ENCODE peak calls at places on chromosomes 1 and 21, in four cellular contexts. Q is endodermal cell, Y is colonic mucosa, D is DND-41. C is an unnamed sample.

GRCh38 chr21:24594082-24594481 is 1013.2 kb downstream of the MRPL39 start:
- DNase-seq in D (no peak), Y (no peak), Q (peak; percentile 54), C (no peak)

GRCh38 chr1:233514946-233515391 is 98.9 kb upstream of the KCNK1 start:
- DNase-seq in Q (no peak), D (no peak), Y (no peak), C (no peak)

GRCh38 chr1:22870201-22870871 is 102.3 kb downstream of the LACTBL1 start:
- DNase-seq in Q (no peak), Y (no peak), D (no peak), C (no peak)

GRCh38 chr1:111513410-111514020 is 10.1 kb upstream of the ADORA3 start:
- DNase-seq in Q (no peak), D (no peak), Y (no peak), C (no peak)

GRCh38 chr21:28277324-28277723 is 715.4 kb downstream of the LTN1 start:
- DNase-seq in Y (no peak), Q (no peak), D (no peak), C (no peak)

GRCh38 chr21:41170442-41170841 is 2.5 kb downstream of the BACE2 start:
- DNase-seq in D (peak; percentile 41), Q (peak; percentile 86), Y (peak; percentile 61), C (peak; percentile 57)

GRCh38 chr1:100921110-100921706 is 25.3 kb downstream of the SLC30A7 start:
- DNase-seq in D (no peak), Q (no peak), Y (no peak), C (peak; percentile 85)

GRCh38 chr1:51343624-51344023 is 13.3 kb upstream of the TTC39A start:
- DNase-seq in Y (no peak), D (no peak), Q (no peak), C (no peak)

GRCh38 chr1:54190526-54190925 is 9.3 kb downstream of the CYB5RL start:
- DNase-seq in D (no peak), Y (no peak), Q (no peak), C (no peak)

GRCh38 chr1:70990460-70991253 is 57.0 kb downstream of the PTGER3 start:
- DNase-seq in Y (no peak), D (no peak), Q (no peak), C (no peak)

GRCh38 chr1:52792002-52792401 is 50.6 kb upstream of the ZYG11A start:
- DNase-seq in D (no peak), Y (no peak), Q (no peak), C (no peak)

GRCh38 chr21:36344931-36345330 is 24.9 kb downstream of the MORC3 start:
- DNase-seq in Y (no peak), D (no peak), Q (no peak), C (no peak)

GRCh38 chr1:211285196-211285595 is 26.0 kb downstream of the RCOR3 start:
- DNase-seq in Q (no peak), D (no peak), Y (no peak), C (no peak)

GRCh38 chr21:42614811-42615342 is 38.5 kb upstream of the PDE9A start:
- DNase-seq in Y (peak; percentile 50), Q (peak; percentile 59), D (peak; percentile 65), C (peak; percentile 56)

GRCh38 chr1:43540653-43541071 is 10.0 kb downstream of the PTPRF start:
- DNase-seq in D (no peak), Y (no peak), Q (no peak), C (no peak)

GRCh38 chr1:44472614-44473262 is 67.7 kb downstream of the RNF220 start:
- DNase-seq in Y (no peak), Q (no peak), D (no peak), C (no peak)

GRCh38 chr1:30904191-30904961 is 4.2 kb downstream of the SDC3 start:
- DNase-seq in Q (no peak), D (no peak), Y (no peak), C (no peak)

GRCh38 chr1:25774921-25775774 is 24.8 kb upstream of the SELENON start:
- DNase-seq in Y (no peak), D (peak; percentile 85), Q (no peak), C (no peak)

GRCh38 chr1:59672851-59673574 is 141.7 kb upstream of the HOOK1 start:
- DNase-seq in Q (peak; percentile 61), D (no peak), Y (no peak), C (no peak)

GRCh38 chr1:52677407-52677806 is 20.7 kb downstream of the COA7 start:
- DNase-seq in D (no peak), Y (peak; percentile 21), Q (no peak), C (no peak)

GRCh38 chr1:37477198-37477931 is 3.0 kb downstream of the ZC3H12A start:
- DNase-seq in Y (peak; percentile 84), D (peak; percentile 60), Q (peak; percentile 77), C (no peak)

GRCh38 chr1:62294211-62294610 is 25.0 kb downstream of the KANK4 start:
- DNase-seq in D (peak; percentile 6), Q (peak; percentile 82), Y (no peak), C (peak; percentile 63)

GRCh38 chr1:231951399-231951798 is 324.8 kb downstream of the DISC1 start:
- DNase-seq in Y (no peak), D (no peak), Q (no peak), C (peak; percentile 31)

GRCh38 chr1:178609015-178609414 is 96.1 kb downstream of the TEX35 start:
- DNase-seq in Y (no peak), D (no peak), Q (no peak), C (peak; percentile 50)

GRCh38 chr1:116508984-116509980 is 61.5 kb downstream of the CD58 start:
- DNase-seq in D (no peak), Q (no peak), Y (peak; percentile 64), C (no peak)

GRCh38 chr1:27148591-27148990 is 6.3 kb downstream of the SLC9A1 start:
- DNase-seq in Q (no peak), D (no peak), Y (no peak), C (peak; percentile 91)

GRCh38 chr1:23743287-23744052 is at the start of gene ELOA:
- DNase-seq in D (peak; percentile 85), Q (peak; percentile 88), Y (peak; percentile 84), C (peak; percentile 93)

GRCh38 chr1:118461154-118461553 is 276.1 kb upstream of the SPAG17 start:
- DNase-seq in Y (no peak), D (no peak), Q (no peak), C (no peak)

GRCh38 chr1:212432163-212432705 is 486 bp upstream of the NENF start:
- DNase-seq in Q (no peak), Y (no peak), D (no peak), C (no peak)

GRCh38 chr1:17251246-17251645 is 2.3 kb downstream of the PADI3 start:
- DNase-seq in D (no peak), Q (no peak), Y (no peak), C (no peak)

GRCh38 chr1:150149490-150150453 is at the start of gene PLEKHO1:
- DNase-seq in Y (peak; percentile 73), Q (peak; percentile 81), D (peak; percentile 87), C (peak; percentile 71)

GRCh38 chr21:36917487-36918158 is 48.8 kb downstream of the HLCS start:
- DNase-seq in Y (no peak), D (no peak), Q (peak; percentile 81), C (no peak)

GRCh38 chr1:237050185-237050584 is 8.2 kb downstream of the RYR2 start:
- DNase-seq in D (no peak), Y (no peak), Q (peak; percentile 32), C (no peak)

GRCh38 chr1:54955359-54955758 is 25.1 kb upstream of the TMEM61 start:
- DNase-seq in Y (no peak), Q (no peak), D (no peak), C (no peak)

GRCh38 chr21:42513151-42513984 is at the start of gene SLC37A1:
- DNase-seq in Y (peak; percentile 46), D (peak; percentile 41), Q (peak; percentile 81), C (peak; percentile 74)

GRCh38 chr1:88549536-88549935 is 134.5 kb upstream of the PKN2 start:
- DNase-seq in D (no peak), Q (no peak), Y (no peak), C (no peak)

DNA sequence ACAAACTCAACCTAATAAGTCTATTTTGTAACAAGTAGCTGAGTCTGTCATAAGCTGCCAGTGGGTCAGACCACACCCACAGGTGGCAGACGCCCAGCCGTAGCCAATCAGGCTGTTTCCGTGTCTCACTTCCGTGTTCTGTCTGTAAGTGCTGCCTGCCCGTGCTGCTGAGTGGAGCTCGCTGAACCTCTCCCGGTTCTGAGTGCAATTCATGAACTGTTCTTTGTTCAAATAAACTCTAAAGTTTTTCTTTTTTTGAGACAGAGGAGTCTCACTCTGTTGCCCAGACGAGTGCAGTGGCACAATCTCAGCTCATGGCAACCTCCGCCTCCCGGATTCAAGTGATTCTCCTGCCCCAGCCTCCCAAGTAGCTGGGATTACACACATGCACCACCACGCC is 25.1 kb downstream of the POFUT2 start:
- DNase-seq in Y (peak; percentile 35), Q (peak; percentile 34), D (no peak), C (peak; percentile 70)
- H3K9ac ChIP-seq in Y (peak overlapping the region; percentile 5), Q (no peak overlapping the region), D (no peak overlapping the region), C (no peak overlapping the region)

DNA sequence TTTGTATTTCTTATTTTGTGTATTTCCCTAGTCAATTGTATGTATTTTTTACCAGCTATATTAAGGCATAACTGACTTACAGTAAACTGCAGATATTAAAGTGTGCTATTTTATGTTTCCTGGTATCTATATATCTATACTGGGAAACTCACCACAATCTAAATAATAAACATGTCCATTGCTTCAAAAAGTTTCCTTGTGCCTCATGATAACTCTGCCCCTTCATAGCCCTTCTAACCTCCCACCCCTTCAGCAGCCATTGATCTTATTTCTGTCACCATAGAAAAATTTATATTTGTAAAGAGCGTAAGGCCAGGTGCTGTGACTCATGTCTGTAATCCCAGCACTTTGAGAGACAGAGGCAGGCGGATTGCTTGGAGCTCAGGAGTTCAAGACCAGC is 9.3 kb upstream of the RRP15 start:
- DNase-seq in D (no peak), Q (no peak), Y (no peak), C (no peak)
- H3K4me3 ChIP-seq in D (no peak overlapping the region), Q (no peak overlapping the region), Y (no peak overlapping the region), C (no peak overlapping the region)

GRCh38 chr1:91549041-91549735 is 48.5 kb downstream of the CDC7 start:
- DNase-seq in Q (no peak), Y (no peak), D (peak; percentile 63), C (no peak)

GRCh38 chr1:91552596-91552995 is 51.9 kb downstream of the CDC7 start:
- DNase-seq in D (no peak), Q (no peak), Y (no peak), C (no peak)

GRCh38 chr1:91552091-91552490 is 51.4 kb downstream of the CDC7 start:
- DNase-seq in Y (no peak), Q (no peak), D (no peak), C (no peak)

GRCh38 chr1:91553196-91553595 is 52.5 kb downstream of the CDC7 start:
- DNase-seq in D (no peak), Y (no peak), Q (no peak), C (no peak)

GRCh38 chr1:91550961-91551360 is 50.3 kb downstream of the CDC7 start:
- DNase-seq in Q (no peak), D (no peak), Y (no peak), C (no peak)
- H3K27ac ChIP-seq in Q (no peak overlapping the region), D (no peak overlapping the region), Y (no peak overlapping the region), C (no peak overlapping the region)

DNA sequence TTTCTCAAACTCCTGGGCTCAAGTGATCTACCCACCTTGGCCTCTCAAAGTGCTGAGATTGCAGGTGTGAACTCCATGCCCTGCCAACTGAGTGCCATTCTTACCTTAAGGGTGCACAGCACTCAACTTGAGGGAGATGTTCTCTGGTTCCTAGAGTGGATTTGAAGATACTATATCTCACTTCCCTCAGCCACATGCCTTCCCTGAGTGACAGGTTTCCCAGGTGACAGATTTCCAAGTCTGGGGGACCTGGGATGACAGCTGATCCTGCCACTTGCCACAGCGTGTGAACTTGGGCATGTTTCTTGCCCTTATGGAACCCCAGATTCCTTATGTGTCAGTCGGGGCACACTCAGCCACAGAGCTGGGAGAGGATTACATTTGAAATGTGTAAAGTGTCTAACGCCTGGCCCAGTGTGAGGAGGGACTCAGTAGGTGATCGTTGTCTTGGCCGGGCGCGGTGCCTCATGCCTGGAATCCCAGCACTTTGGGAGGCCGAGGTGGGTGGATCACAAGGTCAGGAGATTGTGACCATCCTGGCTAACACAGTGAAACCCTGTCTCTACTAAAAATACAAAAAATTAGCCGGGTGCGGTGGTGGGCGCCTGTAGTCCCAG is 29.6 kb upstream of the BTG2 start:
- DNase-seq in D (no peak), Y (no peak), Q (peak; percentile 52), C (no peak)
- H3K9ac ChIP-seq in D (no peak overlapping the region), Y (no peak overlapping the region), Q (no peak overlapping the region), C (no peak overlapping the region)

C was measured in Karpas-422.